ENCODE peak calls at places on chromosomes 2 and 18, in four cellular contexts. F, X, L and H are unnamed samples.

GRCh38 chr2:63654959-63655358 is 66.2 kb downstream of the MDH1 start:
- DNase-seq in X (no peak), F (no peak), L (no peak), H (no peak)

GRCh38 chr2:227117027-227117426 is 47.0 kb downstream of the COL4A4 start:
- DNase-seq in X (no peak), L (no peak), F (no peak), H (no peak)

GRCh38 chr2:233928594-233929351 is 11.6 kb downstream of the TRPM8 start:
- DNase-seq in L (peak), F (no peak), X (peak), H (peak)

GRCh38 chr18:55381277-55381676 is 206.7 kb downstream of the TCF4 start:
- DNase-seq in L (no peak), F (no peak), X (no peak), H (no peak)

GRCh38 chr18:56030060-56030459 is 442.1 kb upstream of the TCF4 start:
- DNase-seq in L (no peak), X (no peak), F (no peak), H (no peak)

GRCh38 chr2:28403388-28403956 is 10.8 kb downstream of the FOSL2 start:
- DNase-seq in X (no peak), L (no peak), F (no peak), H (no peak)

GRCh38 chr2:158049129-158049855 is 52.4 kb upstream of the UPP2 start:
- DNase-seq in F (no peak), L (no peak), X (no peak), H (no peak)

GRCh38 chr2:241071677-241072111 is 30.4 kb downstream of the MTERF4 start:
- DNase-seq in L (no peak), F (no peak), X (no peak), H (no peak)

GRCh38 chr2:197269173-197269572 is 41.4 kb downstream of the ANKRD44 start:
- DNase-seq in F (no peak), L (no peak), X (no peak), H (no peak)

GRCh38 chr2:207046642-207047213 is 107.4 kb downstream of the CPO start:
- DNase-seq in X (no peak), F (no peak), L (no peak), H (no peak)

GRCh38 chr2:205103699-205104098 is 558.4 kb downstream of the PARD3B start:
- DNase-seq in L (no peak), X (no peak), F (no peak), H (no peak)

GRCh38 chr2:184504252-184504651 is 94.1 kb upstream of the ZNF804A start:
- DNase-seq in L (no peak), X (no peak), F (no peak), H (no peak)

GRCh38 chr18:24490545-24490944 is 30.1 kb downstream of the HRH4 start:
- DNase-seq in X (no peak), F (no peak), L (no peak), H (no peak)

DNA sequence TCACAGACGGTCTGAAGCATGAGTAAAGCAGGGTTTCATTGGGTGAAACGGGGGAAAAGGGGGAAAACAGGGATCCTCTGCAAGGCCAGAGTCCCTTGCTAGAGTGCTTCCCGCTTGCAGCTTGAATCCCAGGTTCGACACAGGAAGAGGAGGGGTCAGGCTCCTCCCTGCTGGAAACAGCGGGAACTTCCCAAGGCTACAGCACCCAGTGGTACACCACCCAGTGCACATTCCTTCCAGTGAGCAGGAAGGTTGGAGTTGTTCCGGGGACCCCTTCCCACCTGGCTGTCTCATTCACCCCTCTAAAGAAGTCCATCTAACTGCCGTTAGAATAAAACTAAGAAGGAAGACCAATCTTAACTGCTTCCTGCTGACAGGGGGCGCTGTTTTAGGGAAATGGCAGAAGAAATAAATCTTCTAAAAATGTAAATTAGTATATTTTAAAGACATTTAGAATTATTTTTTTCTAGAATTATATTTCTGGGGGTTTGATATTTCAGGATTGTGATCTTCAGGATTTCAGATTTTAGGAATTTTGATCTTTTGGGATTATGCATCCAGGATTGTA is 230.9 kb downstream of the RBM43 start:
- DNase-seq in L (no peak), F (no peak), X (no peak), H (no peak)
- TF ChIP-seq CTCF in L (peak), F (no peak), X (peak), H (peak)

GRCh38 chr2:238874330-238875050 is 26.6 kb downstream of the TWIST2 start:
- DNase-seq in L (no peak), X (no peak), F (peak), H (no peak)

GRCh38 chr2:238875531-238876231 is 27.8 kb downstream of the TWIST2 start:
- DNase-seq in F (no peak), L (no peak), X (no peak), H (no peak)

GRCh38 chr2:238873841-238874240 is 26.0 kb downstream of the TWIST2 start:
- DNase-seq in F (peak), X (no peak), L (no peak), H (no peak)

GRCh38 chr2:238876232-238876630 is 28.3 kb downstream of the TWIST2 start:
- DNase-seq in F (no peak), L (no peak), X (no peak), H (no peak)

DNA sequence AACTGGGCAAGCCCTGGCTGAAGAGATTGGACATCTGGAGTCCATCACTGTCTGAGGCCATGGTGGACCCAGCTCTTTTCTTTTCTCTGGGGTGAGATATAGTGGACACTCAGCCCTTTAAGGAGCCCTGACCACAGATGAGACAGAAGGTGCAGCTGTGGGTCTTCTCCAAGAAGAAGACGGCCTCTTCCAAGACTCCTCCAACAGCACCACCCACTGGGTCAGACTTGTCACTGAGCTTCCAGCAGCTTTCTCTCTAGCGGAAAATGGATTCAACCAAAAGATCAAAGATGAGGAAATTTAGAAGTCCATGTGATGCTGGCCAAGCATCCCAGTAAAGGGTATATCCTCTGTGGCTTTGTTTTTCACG is 27.3 kb downstream of the TWIST2 start:
- DNase-seq in L (no peak), X (peak), F (peak), H (no peak)
- TF ChIP-seq CTCF in L (no peak), X (peak), F (peak), H (no peak)

GRCh38 chr2:150548527-150548926 is 61.1 kb upstream of the RND3 start:
- DNase-seq in F (no peak), X (peak), L (no peak), H (peak)
- TF ChIP-seq CTCF in F (no peak), X (peak), L (no peak), H (peak)

DNA sequence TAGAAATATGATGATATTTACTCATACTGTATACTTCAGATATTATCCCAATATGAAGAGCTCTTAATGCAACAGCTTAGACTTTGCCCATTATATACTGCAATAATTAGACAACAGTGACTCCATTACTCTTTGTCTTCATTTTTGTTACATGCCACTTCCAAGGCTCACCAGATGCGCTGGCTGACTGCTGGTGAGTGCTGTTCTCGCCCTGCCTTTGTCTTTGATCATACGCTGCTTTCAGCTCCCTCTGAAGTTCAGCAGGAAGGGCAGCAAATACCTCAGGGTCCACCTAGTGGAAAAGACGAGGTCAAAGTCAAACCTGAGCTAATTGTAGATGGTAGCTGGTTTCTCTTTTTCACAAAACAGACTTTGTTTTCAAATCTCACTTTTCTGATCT is 66.3 kb downstream of the EIF5B start:
- DNase-seq in F (no peak), X (peak), L (no peak), H (no peak)
- TF ChIP-seq CTCF in F (no peak), X (peak), L (no peak), H (no peak)

GRCh38 chr2:236601306-236602202 is 31.9 kb downstream of the ACKR3 start:
- DNase-seq in L (no peak), X (no peak), F (no peak), H (no peak)
- TF ChIP-seq CTCF in L (no peak), X (no peak), F (no peak), H (no peak)

GRCh38 chr2:156589381-156590079 is 153.4 kb downstream of the GPD2 start:
- DNase-seq in F (no peak), L (no peak), X (no peak), H (no peak)
- TF ChIP-seq CTCF in F (peak), L (peak), X (peak), H (peak)

DNA sequence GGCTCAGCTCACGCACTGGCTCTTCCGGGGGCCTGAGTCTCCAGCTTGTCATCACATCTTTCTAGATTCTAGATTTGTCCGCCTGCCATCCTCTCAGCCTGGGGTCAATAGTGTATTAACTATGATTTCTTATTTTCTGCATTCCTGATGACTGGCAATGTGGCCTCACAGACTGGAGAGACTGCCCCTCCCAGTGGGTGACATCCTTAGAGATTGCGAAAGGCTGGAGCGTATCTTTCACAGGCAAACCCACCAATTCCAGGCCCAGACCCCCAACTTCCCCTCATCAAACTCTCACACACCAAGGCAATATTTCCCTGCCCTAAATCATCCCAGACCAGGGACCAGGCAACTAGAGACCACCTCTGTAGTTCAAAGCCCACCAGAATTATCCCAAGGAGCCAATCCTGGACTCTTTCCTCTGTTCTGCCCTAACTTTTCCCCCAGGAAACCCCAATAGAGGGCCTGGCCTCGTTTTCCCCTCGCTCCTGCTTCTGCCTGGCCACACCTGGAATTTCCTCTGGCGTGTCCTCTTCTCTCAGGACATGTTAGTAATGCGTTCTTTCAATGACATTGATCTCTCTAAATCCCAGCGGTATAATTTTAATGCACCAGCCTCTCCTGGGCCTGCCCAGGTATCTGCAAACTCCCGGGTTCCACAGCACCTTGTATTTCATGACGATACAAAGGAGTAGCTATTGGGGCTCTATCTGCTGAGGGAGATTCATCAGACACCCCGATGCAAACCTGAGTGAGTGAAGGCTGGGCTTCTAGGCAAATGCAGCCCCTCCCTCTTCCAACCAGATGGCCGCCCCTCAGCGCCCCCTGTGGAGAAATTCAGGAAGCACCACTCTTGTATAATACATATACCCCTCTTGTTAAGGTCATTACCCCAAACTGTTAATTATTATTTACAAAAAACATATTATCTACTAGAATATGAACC is 2.4 kb upstream of the KCNF1 start:
- DNase-seq in X (peak), L (peak), F (no peak), H (peak)
- TF ChIP-seq CTCF in X (peak), L (peak), F (peak), H (peak)

GRCh38 chr18:36662000-36662399 is 166.8 kb downstream of the TPGS2 start:
- DNase-seq in F (no peak), L (peak), X (peak), H (peak)
- TF ChIP-seq CTCF in F (peak), L (no peak), X (peak), H (no peak)

GRCh38 chr2:43321446-43321845 is 95.0 kb upstream of the ZFP36L2 start:
- DNase-seq in L (no peak), X (no peak), F (no peak), H (no peak)
- TF ChIP-seq CTCF in L (no peak), X (no peak), F (no peak), H (no peak)

GRCh38 chr18:37483221-37483971 is 82.2 kb downstream of the CELF4 start:
- DNase-seq in X (peak), F (no peak), L (peak), H (no peak)

GRCh38 chr18:37483984-37484892 is 81.4 kb downstream of the CELF4 start:
- DNase-seq in F (no peak), L (no peak), X (peak), H (no peak)

GRCh38 chr18:37486848-37487247 is 78.8 kb downstream of the CELF4 start:
- DNase-seq in L (no peak), F (no peak), X (no peak), H (no peak)

GRCh38 chr18:37487400-37487831 is 78.2 kb downstream of the CELF4 start:
- DNase-seq in X (no peak), F (no peak), L (peak), H (peak)

GRCh38 chr18:37484893-37485834 is 80.4 kb downstream of the CELF4 start:
- DNase-seq in F (no peak), L (peak), X (peak), H (peak)
- TF ChIP-seq CTCF in F (peak), L (peak), X (peak), H (peak)